ENCODE peak calls at places on chromosomes 4 and X, in seven cellular contexts. I is mammary epithelial cell, L is lower lobe of right lung, O is HepG2, Z is AG04450, D is thoracic aorta, Q is transverse colon. X is an unnamed sample. For H3K27me3, the result is how much of the 10 kb centered on the place peaks cover.

GRCh38 chr4:85102606-85103005 is 136.1 kb upstream of the WDFY3 start:
- DNase-seq in D (no peak), L (no peak), I (no peak), Q (no peak), Z (no peak), O (no peak), X (no peak)

GRCh38 chr4:174933083-174933482 is 14.9 kb downstream of the ADAM29 start:
- DNase-seq in I (no peak), O (no peak), D (no peak), Q (no peak), Z (no peak), L (no peak), X (no peak)

GRCh38 chrX:23993012-23993633 is 33.9 kb downstream of the KLHL15 start:
- DNase-seq in I (no peak), Z (no peak), L (no peak), D (no peak), Q (no peak), O (no peak), X (no peak)

GRCh38 chrX:11528623-11529022 is 137.1 kb downstream of the ARHGAP6 start:
- DNase-seq in D (no peak), O (no peak), Q (no peak), L (no peak), Z (no peak), I (no peak), X (no peak)

GRCh38 chr4:15893967-15894366 is 44.6 kb downstream of the FGFBP1 start:
- DNase-seq in L (no peak), Z (peak), D (no peak), O (no peak), I (peak), Q (no peak), X (peak)

GRCh38 chr4:171117457-171117856 is 695.7 kb upstream of the GALNTL6 start:
- DNase-seq in D (no peak), I (peak), Z (no peak), Q (no peak), O (no peak), L (no peak), X (peak)

GRCh38 chr4:78954048-78954666 is 14.9 kb upstream of the PAQR3 start:
- DNase-seq in O (peak), Z (no peak), L (no peak), I (no peak), Q (no peak), D (no peak), X (peak)

GRCh38 chrX:72038016-72038415 is 93.7 kb downstream of the RTL5 start:
- DNase-seq in Q (no peak), I (no peak), Z (no peak), D (no peak), L (no peak), O (no peak), X (no peak)

GRCh38 chrX:14779589-14779988 is 93.3 kb downstream of the FANCB start:
- DNase-seq in L (no peak), Z (no peak), Q (no peak), O (no peak), D (no peak), I (no peak), X (no peak)

GRCh38 chr4:102562995-102563394 is 61.8 kb downstream of the NFKB1 start:
- DNase-seq in D (no peak), L (no peak), Z (no peak), O (no peak), Q (no peak), I (peak), X (peak)

GRCh38 chr4:165359501-165359900 is 19.3 kb upstream of the CPE start:
- DNase-seq in L (no peak), Z (no peak), O (no peak), D (no peak), Q (no peak), I (peak), X (peak)

GRCh38 chr4:130029442-130029841 is 933.5 kb downstream of the C4orf33 start:
- DNase-seq in D (no peak), O (no peak), L (no peak), Z (no peak), I (no peak), Q (no peak), X (no peak)

GRCh38 chrX:95318882-95319281 is 1365.8 kb upstream of the DIAPH2 start:
- DNase-seq in I (peak), O (peak), Z (no peak), L (no peak), Q (no peak), D (no peak), X (peak)

GRCh38 chrX:137194164-137194563 is 160.4 kb upstream of the GPR101 start:
- DNase-seq in I (peak), D (no peak), O (peak), Z (no peak), Q (no peak), L (no peak), X (peak)

GRCh38 chrX:151183912-151184565 is 7.7 kb downstream of the GPR50 start:
- DNase-seq in O (no peak), I (no peak), Q (no peak), L (no peak), Z (no peak), D (no peak), X (no peak)

GRCh38 chrX:151178746-151179145 is 2.4 kb downstream of the GPR50 start:
- DNase-seq in Z (no peak), I (no peak), L (no peak), O (no peak), D (no peak), Q (no peak), X (no peak)

GRCh38 chrX:151180400-151180799 is 4.0 kb downstream of the GPR50 start:
- DNase-seq in O (no peak), D (no peak), Q (no peak), Z (no peak), L (no peak), I (no peak), X (no peak)

GRCh38 chrX:151183233-151183632 is 6.8 kb downstream of the GPR50 start:
- DNase-seq in Q (no peak), D (no peak), I (no peak), L (no peak), Z (no peak), O (no peak), X (no peak)

DNA sequence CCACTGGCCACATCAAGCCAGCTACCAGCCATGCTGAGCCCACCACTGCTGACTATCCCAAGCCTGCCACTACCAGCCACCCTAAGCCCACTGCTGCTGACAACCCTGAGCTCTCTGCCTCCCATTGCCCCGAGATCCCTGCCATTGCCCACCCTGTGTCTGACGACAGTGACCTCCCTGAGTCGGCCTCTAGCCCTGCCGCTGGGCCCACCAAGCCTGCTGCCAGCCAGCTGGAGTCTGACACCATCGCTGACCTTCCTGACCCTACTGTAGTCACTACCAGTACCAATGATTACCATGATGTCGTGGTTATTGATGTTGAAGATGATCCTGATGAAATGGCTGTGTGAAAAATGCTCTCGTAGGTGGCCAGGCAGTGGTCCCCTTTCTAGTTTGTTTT is 4.7 kb downstream of the GPR50 start:
- DNase-seq in Z (no peak), I (no peak), O (no peak), L (no peak), Q (no peak), D (no peak), X (no peak)
- H3K27me3 ChIP-seq in Z (under half), I (under half), O (under half), L (under half), Q (under half), D (under half), X (under half)

GRCh38 chrX:68254738-68255645 is 178.3 kb downstream of the OPHN1 start:
- DNase-seq in D (no peak), Z (no peak), I (no peak), L (no peak), O (no peak), Q (no peak), X (no peak)
- TF ChIP-seq CTCF in D (no peak), Z (no peak), I (no peak), L (no peak), O (no peak), Q (no peak), X (no peak)

GRCh38 chr4:20960291-20960690 is 260.0 kb downstream of the PACRGL start:
- DNase-seq in O (no peak), Z (no peak), Q (no peak), D (no peak), L (no peak), I (no peak), X (no peak)

GRCh38 chr4:20954541-20954940 is 254.3 kb downstream of the PACRGL start:
- DNase-seq in Q (no peak), L (no peak), I (no peak), D (no peak), O (no peak), Z (no peak), X (no peak)
- H3K27me3 ChIP-seq in Q (under half), L (under half), I (under half), D (under half), O (under half), Z (under half), X (under half)

GRCh38 chr4:168850016-168850415 is 160.0 kb downstream of the CBR4 start:
- DNase-seq in Z (no peak), I (no peak), D (no peak), L (no peak), O (no peak), Q (no peak), X (no peak)
- TF ChIP-seq CTCF in Z (no peak), I (no peak), D (no peak), L (no peak), O (no peak), Q (no peak), X (no peak)

GRCh38 chrX:41689711-41690110 is 938 bp downstream of the GPR34 start:
- DNase-seq in D (no peak), O (no peak), L (no peak), Z (no peak), Q (no peak), I (no peak), X (no peak)
- H3K27me3 ChIP-seq in D (under half), O (under half), L (under half), Z (under half), Q (under half), I (under half), X (under half)

GRCh38 chr4:86487738-86488137 is 106.4 kb upstream of the PTPN13 start:
- DNase-seq in Q (no peak), I (no peak), O (no peak), Z (no peak), D (no peak), L (no peak), X (no peak)

GRCh38 chr4:86481429-86481828 is 112.7 kb upstream of the PTPN13 start:
- DNase-seq in I (no peak), D (no peak), O (no peak), Z (no peak), L (no peak), Q (no peak), X (no peak)

GRCh38 chr4:86484241-86484640 is 109.9 kb upstream of the PTPN13 start:
- DNase-seq in Q (no peak), L (no peak), Z (no peak), O (no peak), I (no peak), D (no peak), X (no peak)

GRCh38 chr4:86482296-86482695 is 111.8 kb upstream of the PTPN13 start:
- DNase-seq in D (no peak), I (no peak), L (no peak), O (no peak), Q (no peak), Z (no peak), X (no peak)

DNA sequence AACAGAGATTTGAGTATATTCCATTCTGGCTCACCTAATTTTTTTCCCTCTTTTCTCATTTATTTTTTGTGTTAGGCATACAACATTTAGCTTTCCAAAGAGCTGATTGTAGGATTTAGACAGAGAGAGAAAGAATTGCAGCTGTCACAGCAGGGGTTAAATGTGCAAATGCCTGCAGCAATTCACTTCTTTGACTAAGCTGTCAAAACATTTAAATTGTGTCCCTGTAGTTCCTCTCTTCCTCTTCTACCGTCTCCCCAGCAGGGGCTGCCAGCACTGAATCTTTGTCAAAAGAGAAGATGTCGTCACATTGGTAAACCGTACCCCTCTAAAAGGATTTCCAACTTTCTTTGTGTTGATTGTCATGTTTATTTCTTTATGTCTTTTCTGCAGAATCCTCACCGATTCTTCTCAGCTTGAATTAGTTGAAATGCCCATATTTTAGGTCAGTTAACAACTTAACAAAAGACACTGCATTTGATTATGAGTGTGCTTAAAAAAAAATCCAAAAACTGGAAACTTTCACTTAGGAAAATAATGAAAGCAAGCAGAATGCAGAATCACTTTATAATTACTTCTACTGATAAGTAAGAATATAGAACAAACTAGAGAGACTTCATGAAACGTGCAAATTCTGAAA is 111.1 kb upstream of the PTPN13 start:
- DNase-seq in I (no peak), Q (no peak), O (no peak), D (no peak), Z (no peak), L (no peak), X (peak)
- TF ChIP-seq CTCF in I (no peak), Q (no peak), O (no peak), D (no peak), Z (peak), L (peak), X (peak)

DNA sequence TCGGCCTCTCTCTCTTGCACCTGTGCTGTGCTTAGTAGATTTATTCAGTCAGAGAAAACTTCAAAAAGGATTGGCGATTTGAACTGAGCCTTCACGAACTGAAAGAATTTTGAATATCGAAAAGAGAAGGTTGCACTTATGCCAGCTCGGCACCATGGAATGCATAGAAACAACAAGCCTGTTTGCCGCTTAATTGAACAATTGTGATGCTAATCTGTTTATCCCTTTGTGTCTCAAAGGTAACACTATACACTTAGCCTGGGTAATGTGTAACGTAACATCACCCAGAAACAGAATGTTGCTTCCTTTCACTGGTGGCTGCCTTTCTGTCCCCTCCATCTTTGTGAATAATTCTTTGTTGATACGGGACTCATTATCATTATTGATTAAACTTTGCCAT is 400.4 kb downstream of the RAPGEF2 start:
- DNase-seq in L (no peak), Z (no peak), I (no peak), Q (no peak), O (no peak), D (no peak), X (no peak)
- H3K27me3 ChIP-seq in L (under half), Z (under half), I (under half), Q (under half), O (under half), D (under half), X (under half)

DNA sequence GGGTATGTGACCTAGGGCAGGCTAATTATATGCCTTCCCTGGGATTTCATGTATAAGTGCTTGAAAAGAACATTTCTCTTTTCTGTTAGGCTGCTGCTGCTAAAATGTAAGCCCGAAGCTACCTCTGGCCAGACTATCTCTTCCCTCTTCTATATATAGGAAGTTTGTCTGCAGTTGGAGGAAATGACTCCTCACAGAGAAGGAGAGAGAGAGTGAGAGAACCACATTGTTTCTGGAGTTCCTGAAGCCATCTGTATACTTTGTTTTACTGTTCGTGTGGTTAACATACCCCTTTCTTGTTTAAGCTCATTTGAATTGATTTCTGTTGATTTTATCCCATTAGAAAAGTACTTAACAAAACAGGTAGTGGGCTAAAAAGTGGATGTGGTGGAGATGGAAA is 112.4 kb downstream of the TMA16 start:
- DNase-seq in L (no peak), Q (no peak), Z (no peak), O (no peak), D (no peak), I (no peak), X (no peak)
- TF ChIP-seq CTCF in L (no peak), Q (no peak), Z (no peak), O (no peak), D (no peak), I (no peak), X (no peak)

GRCh38 chr4:6534050-6534449 is 40.9 kb upstream of the MAN2B2 start:
- DNase-seq in Q (no peak), L (no peak), O (no peak), I (no peak), Z (no peak), D (no peak), X (no peak)
- H3K27me3 ChIP-seq in Q (under half), L (under half), O (under half), I (under half), Z (under half), D (under half), X (under half)

DNA sequence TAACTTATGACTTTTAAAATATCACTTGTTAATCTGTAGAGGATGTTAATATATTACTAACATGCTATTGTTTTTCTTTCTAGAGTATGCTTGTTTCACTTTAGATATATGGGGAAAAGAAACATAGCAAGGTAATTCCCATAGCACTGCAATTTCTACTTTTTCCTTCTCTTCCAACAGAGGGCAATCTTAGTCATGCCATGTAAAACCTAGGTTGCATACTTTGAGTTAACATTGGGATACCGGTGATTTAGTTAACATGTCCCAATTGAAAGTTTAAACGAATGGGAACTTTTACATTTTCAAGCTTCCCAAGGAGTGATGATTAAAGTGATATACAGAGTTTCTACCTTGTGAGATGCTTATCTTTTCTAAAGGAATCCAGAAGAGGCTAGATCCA is 89.4 kb upstream of the IL13RA1 start:
- DNase-seq in Z (no peak), O (peak), L (no peak), D (no peak), Q (no peak), I (no peak), X (no peak)
- TF ChIP-seq CTCF in Z (peak), O (peak), L (peak), D (no peak), Q (no peak), I (no peak), X (peak)

X was measured in foreskin keratinocyte.